ENCODE peak calls at places on chromosomes 13 and 19, in five cellular contexts. X is GM12892, N is H1, G is SK-N-SH, J is HepG2. M is an unnamed sample.

GRCh38 chr13:42364613-42365000 is 92.7 kb downstream of the AKAP11 start:
- DNase-seq in G (no peak), N (no peak), J (no peak), X (no peak), M (no peak)

GRCh38 chr19:12984683-12985048 is 10.6 kb upstream of the NFIX start:
- DNase-seq in N (no peak), J (no peak), X (no peak), G (no peak), M (no peak)

GRCh38 chr19:54684537-54684936 is 21.8 kb downstream of the LILRB4 start:
- DNase-seq in X (no peak), N (no peak), J (peak), G (no peak), M (no peak)

GRCh38 chr19:8041553-8041952 is 11.0 kb upstream of the CCL25 start:
- DNase-seq in J (no peak), G (no peak), X (no peak), N (no peak), M (no peak)

GRCh38 chr13:45859682-45860081 is 8.1 kb upstream of the SIAH3 start:
- DNase-seq in G (no peak), X (no peak), N (no peak), J (no peak), M (no peak)

GRCh38 chr13:31794452-31794851 is 55.1 kb downstream of the RXFP2 start:
- DNase-seq in X (no peak), G (no peak), N (no peak), J (no peak), M (no peak)

GRCh38 chr13:28568286-28568685 is 73.4 kb upstream of the FLT1 start:
- DNase-seq in X (no peak), J (no peak), G (peak), N (no peak), M (no peak)

GRCh38 chr19:35716735-35716984 is 1.1 kb upstream of the KMT2B start:
- DNase-seq in N (no peak), G (no peak), X (no peak), J (no peak), M (no peak)

GRCh38 chr13:31781064-31781463 is 41.7 kb downstream of the RXFP2 start:
- DNase-seq in N (no peak), G (no peak), X (no peak), J (no peak), M (no peak)

GRCh38 chr13:98613591-98613990 is 36.7 kb upstream of the STK24 start:
- DNase-seq in X (no peak), J (no peak), N (no peak), G (no peak), M (no peak)

GRCh38 chr19:38658462-38659306 is 11.2 kb downstream of the ACTN4 start:
- DNase-seq in N (no peak), J (peak), G (no peak), X (no peak), M (no peak)

GRCh38 chr19:27964165-27964564 is 1248.8 kb downstream of the UQCRFS1 start:
- DNase-seq in J (no peak), G (no peak), N (no peak), X (no peak), M (no peak)

GRCh38 chr19:40599331-40600085 is 1.7 kb upstream of the LTBP4 start:
- DNase-seq in G (no peak), J (no peak), X (no peak), N (no peak), M (no peak)

GRCh38 chr13:35672611-35673010 is 196.1 kb upstream of the MAB21L1 start:
- DNase-seq in X (no peak), G (no peak), J (no peak), N (no peak), M (no peak)

GRCh38 chr13:75895168-75895567 is 259.0 kb downstream of the LMO7 start:
- DNase-seq in G (no peak), X (no peak), J (no peak), N (no peak), M (no peak)

GRCh38 chr13:45545686-45546409 is 69.7 kb downstream of the ERICH6B start:
- DNase-seq in G (no peak), J (no peak), N (no peak), X (no peak), M (no peak)

GRCh38 chr19:32916969-32917611 is 47.5 kb upstream of the SLC7A9 start:
- DNase-seq in N (no peak), X (no peak), J (no peak), G (no peak), M (no peak)

GRCh38 chr19:38036707-38037106 is 129.7 kb downstream of the SIPA1L3 start:
- DNase-seq in N (no peak), J (no peak), G (no peak), X (no peak), M (no peak)

GRCh38 chr19:38039966-38040365 is 133.0 kb downstream of the SIPA1L3 start:
- DNase-seq in G (no peak), J (no peak), X (no peak), N (no peak), M (no peak)

GRCh38 chr13:79491715-79492114 is 10.8 kb downstream of the NDFIP2 start:
- DNase-seq in J (no peak), G (no peak), X (no peak), N (no peak), M (no peak)

GRCh38 chr13:47033216-47033615 is 136.4 kb upstream of the HTR2A start:
- DNase-seq in N (no peak), X (no peak), G (no peak), J (no peak), M (no peak)

GRCh38 chr13:34201050-34201913 is 383.3 kb downstream of the RFC3 start:
- DNase-seq in X (no peak), G (no peak), N (no peak), J (peak), M (no peak)

GRCh38 chr13:26295812-26296211 is 41.9 kb downstream of the CDK8 start:
- DNase-seq in X (no peak), N (no peak), G (no peak), J (no peak), M (no peak)

GRCh38 chr13:26305676-26306075 is 51.7 kb downstream of the CDK8 start:
- DNase-seq in X (no peak), G (no peak), N (no peak), J (no peak), M (no peak)

GRCh38 chr13:26299168-26299788 is 45.3 kb downstream of the CDK8 start:
- DNase-seq in G (no peak), N (no peak), J (no peak), X (no peak), M (no peak)

DNA sequence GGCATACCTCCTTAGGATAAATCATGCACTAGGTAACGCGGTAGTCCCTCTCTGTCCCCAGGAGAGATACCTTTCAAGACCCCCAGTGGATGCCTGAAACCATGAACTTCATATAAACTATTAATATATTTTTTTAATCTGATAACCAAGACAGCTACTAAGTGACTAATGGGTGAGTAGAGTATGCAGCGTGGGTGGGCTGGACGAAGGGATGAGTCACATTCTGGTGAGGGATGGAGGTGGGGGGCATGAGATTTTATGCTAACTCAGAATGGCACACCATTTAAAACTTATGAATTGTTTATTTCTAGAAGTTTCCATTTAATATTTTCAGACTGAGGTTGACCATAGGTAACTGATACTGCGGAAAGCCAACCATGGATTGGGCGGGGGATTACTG is 46.2 kb downstream of the CDK8 start:
- DNase-seq in G (no peak), J (no peak), X (no peak), N (no peak), M (no peak)
- TF ChIP-seq TAF1 in G (no peak), J (no peak), X (no peak), N (no peak), M (no peak)

DNA sequence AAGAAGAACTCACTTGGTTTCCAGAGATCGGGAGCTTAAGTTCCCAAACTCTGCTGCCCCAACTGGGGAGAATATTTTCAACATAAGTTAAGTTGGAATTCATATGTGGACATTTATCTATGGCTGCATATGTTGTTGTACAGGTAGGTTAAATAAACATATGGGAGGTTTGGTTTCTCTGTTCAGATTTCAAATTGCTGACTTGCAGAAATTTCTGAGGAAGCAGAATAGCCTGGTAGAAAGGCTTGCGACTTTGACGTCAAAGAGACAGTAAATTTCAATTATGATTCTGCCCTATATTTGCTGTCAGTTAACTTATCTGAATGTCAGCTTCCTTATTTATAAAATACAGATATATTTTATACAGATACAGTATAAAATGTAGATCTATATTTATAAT is 40.0 kb upstream of the TPP2 start:
- DNase-seq in N (no peak), X (no peak), G (no peak), J (no peak), M (no peak)
- TF ChIP-seq TAF1 in N (no peak), X (no peak), G (no peak), J (no peak), M (no peak)

GRCh38 chr19:6495947-6496346 is 6.2 kb downstream of the TUBB4A start:
- DNase-seq in G (no peak), X (no peak), N (no peak), J (no peak), M (no peak)
- TF ChIP-seq TAF1 in G (no peak), X (no peak), N (no peak), J (no peak), M (no peak)

GRCh38 chr13:53336441-53337160 is 308.0 kb downstream of the OLFM4 start:
- DNase-seq in X (no peak), N (no peak), G (no peak), J (no peak), M (no peak)

GRCh38 chr13:53340505-53341143 is 312.0 kb downstream of the OLFM4 start:
- DNase-seq in N (no peak), X (no peak), J (no peak), G (no peak), M (no peak)

GRCh38 chr13:53341144-53341510 is 312.5 kb downstream of the OLFM4 start:
- DNase-seq in N (no peak), G (no peak), X (no peak), J (no peak), M (no peak)

GRCh38 chr13:53342623-53343022 is 314.0 kb downstream of the OLFM4 start:
- DNase-seq in G (no peak), N (no peak), X (no peak), J (no peak), M (no peak)

GRCh38 chr13:53338760-53339159 is 310.1 kb downstream of the OLFM4 start:
- DNase-seq in G (no peak), N (no peak), J (no peak), X (no peak), M (no peak)
- TF ChIP-seq TAF1 in G (no peak), N (no peak), J (no peak), X (no peak), M (no peak)

GRCh38 chr13:68185767-68186166 is 955.6 kb upstream of the PCDH9 start:
- DNase-seq in X (no peak), N (no peak), J (no peak), G (peak), M (no peak)

DNA sequence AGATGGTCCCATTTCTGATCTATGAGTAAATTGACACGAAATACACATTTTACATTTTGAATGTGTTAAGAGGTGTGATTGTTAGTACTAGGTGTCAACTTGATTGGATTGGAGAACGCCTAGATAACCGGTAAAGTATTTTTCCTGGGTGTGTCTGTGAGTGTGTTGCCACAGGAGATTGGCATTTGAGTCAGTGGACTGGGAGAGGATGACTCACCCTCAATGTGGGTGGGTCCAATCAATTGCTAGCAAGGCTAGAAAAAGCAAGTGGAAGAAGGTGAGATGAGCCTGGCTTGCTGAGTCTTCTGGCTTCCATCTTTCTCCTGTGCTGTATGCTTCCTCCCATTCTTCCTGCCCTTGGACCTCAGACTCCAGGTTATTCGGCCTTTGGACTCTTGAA is 960.7 kb upstream of the PCDH9 start:
- DNase-seq in G (no peak), J (peak), X (no peak), N (no peak), M (no peak)
- TF ChIP-seq TAF1 in G (no peak), J (no peak), X (no peak), N (no peak), M (no peak)

DNA sequence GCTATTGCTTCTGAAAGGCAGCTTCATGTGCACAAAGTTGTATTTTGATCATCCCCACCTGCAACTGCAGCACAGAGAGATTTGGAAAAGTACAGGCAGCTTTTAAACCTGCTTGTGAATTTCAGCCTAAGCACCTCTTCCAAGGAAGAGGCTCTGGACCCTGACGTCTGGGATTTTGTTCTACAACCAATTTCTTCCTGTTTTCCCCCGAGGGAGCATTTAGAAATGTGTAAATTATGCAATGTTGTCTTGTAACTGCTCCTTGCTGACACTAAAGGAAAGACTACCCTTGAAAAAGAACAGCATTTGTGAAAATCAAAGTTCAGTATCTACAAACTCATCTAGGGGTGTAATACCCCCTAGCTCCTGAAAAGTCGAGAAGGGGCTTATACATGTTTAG is 15.4 kb downstream of the MED26 start:
- DNase-seq in N (no peak), J (no peak), X (no peak), G (no peak), M (no peak)
- TF ChIP-seq TAF1 in N (no peak), J (no peak), X (no peak), G (no peak), M (no peak)

GRCh38 chr13:112967666-112968379 is 1.2 kb upstream of the MCF2L start:
- DNase-seq in G (no peak), J (no peak), N (no peak), X (no peak), M (no peak)
- TF ChIP-seq TAF1 in G (no peak), J (no peak), N (no peak), X (no peak), M (no peak)

M was measured in GM12891.